ENCODE peak calls at places on chromosomes 6 and 20, in nine cellular contexts. Z, D, Y, J, P, O, E, G and S are unnamed samples.
A peak's percentile ranks its signal among the peaks of the same experiment; 100 is the strongest.

GRCh38 chr20:32528905-32529670 is 56.0 kb downstream of the NOL4L start:
- DNase-seq in Z (no peak), D (no peak), Y (no peak), J (no peak), P (no peak), O (no peak), E (no peak), G (no peak), S (no peak)

GRCh38 chr20:41178904-41179432 is 41.6 kb downstream of the PLCG1 start:
- DNase-seq in Z (no peak), D (no peak), Y (peak; percentile 30), J (peak; percentile 85), P (no peak), O (no peak), E (peak; percentile 15), G (no peak), S (peak; percentile 68)

GRCh38 chr6:53728570-53729194 is 63.1 kb upstream of the KLHL31 start:
- DNase-seq in Z (peak; percentile 46), D (peak; percentile 46), Y (peak; percentile 35), J (no peak), P (peak; percentile 42), O (peak; percentile 30), E (peak; percentile 28), G (peak; percentile 49), S (peak; percentile 45)

GRCh38 chr6:22804620-22805271 is 235.4 kb downstream of the HDGFL1 start:
- DNase-seq in Z (no peak), D (no peak), Y (no peak), J (no peak), P (no peak), O (no peak), E (no peak), G (no peak), S (no peak)

GRCh38 chr20:52889225-52889624 is 82.9 kb upstream of the TSHZ2 start:
- DNase-seq in Z (no peak), D (no peak), Y (no peak), J (no peak), P (no peak), O (peak; percentile 42), E (no peak), G (no peak), S (no peak)

GRCh38 chr20:57008217-57008616 is 258.2 kb downstream of the BMP7 start:
- DNase-seq in Z (no peak), D (no peak), Y (peak; percentile 66), J (no peak), P (peak; percentile 24), O (no peak), E (no peak), G (no peak), S (no peak)

GRCh38 chr20:58691405-58691772 is 1.2 kb upstream of the NPEPL1 start:
- DNase-seq in Z (no peak), D (no peak), Y (no peak), J (no peak), P (no peak), O (no peak), E (no peak), G (no peak), S (no peak)

GRCh38 chr20:33685328-33686007 is 717 bp downstream of the E2F1 start:
- DNase-seq in Z (no peak), D (no peak), Y (peak; percentile 16), J (no peak), P (peak; percentile 48), O (no peak), E (no peak), G (no peak), S (no peak)

GRCh38 chr20:19975436-19975799 is 41.7 kb upstream of the NAA20 start:
- DNase-seq in Z (no peak), D (peak; percentile 38), Y (no peak), J (no peak), P (peak; percentile 69), O (peak; percentile 75), E (no peak), G (peak; percentile 54), S (peak; percentile 52)

GRCh38 chr6:169899481-169900145 is 148.2 kb downstream of the ERMARD start:
- DNase-seq in Z (no peak), D (no peak), Y (no peak), J (no peak), P (no peak), O (no peak), E (no peak), G (no peak), S (no peak)

DNA sequence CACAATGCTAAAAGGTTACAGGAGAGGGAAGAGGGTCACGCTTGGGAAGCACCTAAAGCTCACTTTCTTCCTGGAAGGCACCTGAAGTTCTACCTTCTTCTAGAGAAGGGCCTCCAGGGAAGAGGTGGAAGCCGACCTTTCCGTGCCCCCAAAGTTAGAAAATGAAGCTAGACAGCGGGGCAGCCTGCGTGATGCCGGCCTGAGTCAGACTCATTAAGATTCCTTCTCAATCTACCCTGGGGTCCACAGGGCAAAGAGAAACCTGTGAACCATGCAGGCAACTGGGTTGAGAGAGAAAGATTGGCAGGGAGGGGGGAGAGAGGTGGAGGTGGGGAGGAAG is 54.8 kb upstream of the CCDC167 start:
- DNase-seq in Z (no peak), D (no peak), Y (no peak), J (no peak), P (no peak), O (no peak), E (no peak), G (peak; percentile 66), S (no peak)
- TF ChIP-seq POLR2A in Z (no peak), D (no peak), Y (no peak), J (no peak), P (no peak), O (no peak), E (no peak), G (no peak), S (no peak)

GRCh38 chr6:26140254-26140966 is 53.2 kb downstream of the HFE start:
- DNase-seq in Z (no peak), D (no peak), Y (no peak), J (no peak), P (no peak), O (no peak), E (no peak), G (no peak), S (no peak)
- TF ChIP-seq POLR2A in Z (no peak), D (no peak), Y (no peak), J (no peak), P (no peak), O (no peak), E (no peak), G (no peak), S (no peak)

GRCh38 chr6:26198626-26199056 is 111.4 kb downstream of the HFE start:
- DNase-seq in Z (no peak), D (no peak), Y (no peak), J (no peak), P (no peak), O (no peak), E (no peak), G (peak; percentile 26), S (no peak)
- TF ChIP-seq POLR2A in Z (no peak), D (no peak), Y (no peak), J (no peak), P (no peak), O (no peak), E (no peak), G (no peak), S (no peak)

DNA sequence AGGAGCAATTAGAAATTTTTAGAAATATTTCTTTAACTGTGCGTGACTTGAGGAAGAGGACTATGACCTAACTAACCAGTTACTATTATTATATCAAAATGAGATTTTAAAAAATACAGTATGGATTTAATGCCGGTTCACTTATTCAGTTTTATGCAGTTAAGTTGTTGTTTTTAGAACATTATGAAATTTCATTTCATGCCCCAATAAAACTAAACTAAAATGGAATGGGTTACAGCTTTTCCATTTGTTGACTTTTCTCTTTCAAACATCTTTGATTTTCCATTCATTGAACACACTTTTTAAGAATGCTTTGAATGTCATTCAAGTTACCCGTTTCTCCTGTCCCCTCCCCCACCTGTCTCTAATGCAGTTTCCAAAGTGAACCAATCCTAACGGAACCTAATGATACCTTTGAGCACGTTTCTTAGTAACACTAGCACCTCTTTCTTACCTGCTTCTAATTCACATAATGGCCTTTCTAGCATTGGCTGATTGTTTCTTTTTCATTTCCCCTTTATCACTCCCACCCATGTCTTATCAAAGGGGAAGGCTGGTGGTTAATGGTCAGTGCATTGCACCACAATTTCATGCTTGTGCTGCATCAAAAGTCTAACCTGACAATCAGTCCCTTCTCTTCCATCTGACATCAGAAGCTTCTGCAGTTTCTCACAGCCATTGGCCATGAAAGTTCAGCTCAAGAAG is 262.2 kb upstream of the TAB2 start:
- DNase-seq in Z (no peak), D (no peak), Y (no peak), J (no peak), P (no peak), O (no peak), E (no peak), G (no peak), S (no peak)
- TF ChIP-seq POLR2A in Z (no peak), D (no peak), Y (no peak), J (no peak), P (no peak), O (no peak), E (no peak), G (no peak), S (no peak)

GRCh38 chr6:79570802-79571367 is 33.7 kb upstream of the LCA5 start:
- DNase-seq in Z (no peak), D (no peak), Y (no peak), J (no peak), P (peak; percentile 38), O (no peak), E (no peak), G (peak; percentile 48), S (no peak)
- TF ChIP-seq POLR2A in Z (no peak), D (no peak), Y (no peak), J (no peak), P (no peak), O (no peak), E (no peak), G (no peak), S (no peak)

DNA sequence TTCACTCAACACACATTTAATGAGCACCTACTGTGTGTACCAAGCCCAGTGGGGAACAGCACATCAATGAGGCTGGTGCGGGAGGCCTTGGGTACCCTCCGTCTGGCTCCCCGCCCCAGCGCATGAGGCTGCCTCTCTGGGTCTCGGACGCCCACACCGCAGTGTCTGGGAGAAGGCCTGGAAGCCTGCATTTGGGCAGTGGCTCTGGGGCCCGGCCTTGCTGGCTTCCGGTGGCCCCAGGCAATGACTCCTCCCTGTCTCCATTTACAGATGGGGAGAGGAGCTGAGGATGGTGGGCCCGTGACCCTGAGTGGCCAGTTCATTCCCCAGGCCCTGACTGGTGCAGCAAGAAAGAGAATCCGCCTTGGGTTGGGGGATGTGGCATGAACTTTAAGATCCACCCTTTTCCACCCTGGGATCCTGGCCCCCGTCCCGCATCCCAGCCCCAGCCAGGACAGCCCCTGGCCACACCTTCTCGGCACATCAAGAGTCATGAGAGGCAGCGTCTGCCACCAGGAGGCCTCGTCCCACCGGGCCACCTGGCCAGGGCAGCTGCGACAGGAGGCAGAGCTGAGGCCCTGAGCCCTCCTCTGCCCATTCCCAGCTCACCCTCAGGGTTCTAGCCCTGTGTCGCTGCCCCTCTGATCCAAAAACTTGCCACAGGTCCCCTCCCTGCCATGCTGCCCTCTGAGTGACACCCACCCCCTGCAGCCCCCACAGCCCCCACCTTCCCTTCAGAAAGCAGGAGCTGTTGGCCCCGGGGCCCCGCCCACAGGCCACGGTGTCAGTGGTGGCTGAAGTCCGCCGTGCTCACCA is 17.5 kb upstream of the MRGBP start:
- DNase-seq in Z (no peak), D (no peak), Y (no peak), J (no peak), P (no peak), O (no peak), E (no peak), G (no peak), S (no peak)
- TF ChIP-seq POLR2A in Z (no peak), D (no peak), Y (no peak), J (no peak), P (no peak), O (no peak), E (no peak), G (no peak), S (no peak)